ENCODE peak calls at places on chromosome 17, in eight cellular contexts. One of them, this sample, is unnamed.
A peak's percentile ranks its signal among the peaks of the same experiment; 100 is the strongest.

GRCh38 chr17:51128089-51128488 is 7.4 kb upstream of the SPAG9 start:
- DNase-seq in PC-9: no peak
- DNase-seq in tibial artery: no peak
- DNase-seq in Daoy: peak; percentile 9
- DNase-seq in NCI-H226: peak; percentile 40
- DNase-seq in C1 segment of cervical spinal cord: no peak
- DNase-seq in A549: peak; percentile 63
- DNase-seq in fibroblast of lung: no peak
- DNase-seq in this sample: peak; percentile 68

GRCh38 chr17:35766903-35767510 is 6.3 kb downstream of the C17orf50 start:
- DNase-seq in PC-9: no peak
- DNase-seq in tibial artery: no peak
- DNase-seq in Daoy: no peak
- DNase-seq in NCI-H226: peak; percentile 32
- DNase-seq in C1 segment of cervical spinal cord: no peak
- DNase-seq in A549: peak; percentile 58
- DNase-seq in fibroblast of lung: no peak
- DNase-seq in this sample: peak; percentile 25

GRCh38 chr17:34386925-34387550 is 24.0 kb upstream of the CCL1 start:
- DNase-seq in PC-9: no peak
- DNase-seq in tibial artery: no peak
- DNase-seq in Daoy: peak; percentile 79
- DNase-seq in NCI-H226: no peak
- DNase-seq in C1 segment of cervical spinal cord: no peak
- DNase-seq in A549: no peak
- DNase-seq in fibroblast of lung: peak; percentile 2
- DNase-seq in this sample: no peak

GRCh38 chr17:17032131-17032692 is 10.0 kb upstream of the MPRIP start:
- DNase-seq in PC-9: no peak
- DNase-seq in tibial artery: peak; percentile 88
- DNase-seq in Daoy: peak; percentile 93
- DNase-seq in NCI-H226: peak; percentile 85
- DNase-seq in C1 segment of cervical spinal cord: peak; percentile 49
- DNase-seq in A549: peak; percentile 89
- DNase-seq in fibroblast of lung: peak; percentile 97
- DNase-seq in this sample: no peak

GRCh38 chr17:50948711-50949110 is 82.6 kb upstream of the TOB1 start:
- DNase-seq in PC-9: peak; percentile 29
- DNase-seq in tibial artery: peak; percentile 64
- DNase-seq in Daoy: no peak
- DNase-seq in NCI-H226: no peak
- DNase-seq in C1 segment of cervical spinal cord: no peak
- DNase-seq in A549: no peak
- DNase-seq in fibroblast of lung: no peak
- DNase-seq in this sample: no peak

GRCh38 chr17:29835438-29836351 is 94.3 kb downstream of the SSH2 start:
- DNase-seq in PC-9: no peak
- DNase-seq in tibial artery: no peak
- DNase-seq in Daoy: peak; percentile 42
- DNase-seq in NCI-H226: peak; percentile 28
- DNase-seq in C1 segment of cervical spinal cord: no peak
- DNase-seq in A549: peak; percentile 13
- DNase-seq in fibroblast of lung: peak; percentile 65
- DNase-seq in this sample: peak; percentile 73

GRCh38 chr17:10827898-10828552 is 9.9 kb downstream of the PIRT start:
- DNase-seq in PC-9: no peak
- DNase-seq in tibial artery: no peak
- DNase-seq in Daoy: no peak
- DNase-seq in NCI-H226: no peak
- DNase-seq in C1 segment of cervical spinal cord: no peak
- DNase-seq in A549: no peak
- DNase-seq in fibroblast of lung: no peak
- DNase-seq in this sample: no peak

GRCh38 chr17:50903604-50904521 is 37.7 kb upstream of the TOB1 start:
- DNase-seq in PC-9: peak; percentile 61
- DNase-seq in tibial artery: no peak
- DNase-seq in Daoy: peak; percentile 54
- DNase-seq in NCI-H226: no peak
- DNase-seq in C1 segment of cervical spinal cord: no peak
- DNase-seq in A549: no peak
- DNase-seq in fibroblast of lung: peak; percentile 62
- DNase-seq in this sample: no peak

GRCh38 chr17:78359216-78359935 is 501 bp downstream of the SOCS3 start:
- DNase-seq in PC-9: no peak
- DNase-seq in tibial artery: peak; percentile 75
- DNase-seq in Daoy: no peak
- DNase-seq in NCI-H226: peak; percentile 37
- DNase-seq in C1 segment of cervical spinal cord: no peak
- DNase-seq in A549: peak; percentile 64
- DNase-seq in fibroblast of lung: peak; percentile 55
- DNase-seq in this sample: peak; percentile 36

GRCh38 chr17:75260679-75261335 is 599 bp downstream of the GGA3 start:
- DNase-seq in PC-9: no peak
- DNase-seq in tibial artery: no peak
- DNase-seq in Daoy: peak; percentile 27
- DNase-seq in NCI-H226: no peak
- DNase-seq in C1 segment of cervical spinal cord: no peak
- DNase-seq in A549: no peak
- DNase-seq in fibroblast of lung: no peak
- DNase-seq in this sample: no peak

GRCh38 chr17:68329331-68329730 is 38.0 kb downstream of the ARSG start:
- DNase-seq in PC-9: no peak
- DNase-seq in tibial artery: no peak
- DNase-seq in Daoy: no peak
- DNase-seq in NCI-H226: no peak
- DNase-seq in C1 segment of cervical spinal cord: no peak
- DNase-seq in A549: no peak
- DNase-seq in fibroblast of lung: no peak
- DNase-seq in this sample: no peak

This sample was measured in Caki2.